ENCODE peak calls at places on chromosomes 7 and 10, in seven cellular contexts. One of them, this sample, is unnamed.

GRCh38 chr10:31296754-31297153 is 22.3 kb upstream of the ZEB1 start:
- DNase-seq in NAMALWA: no peak
- DNase-seq in activated CD8-positive, alpha-beta memory T cell treated with anti-CD3 and anti-CD28 coated beads for 24 hours: no peak
- DNase-seq in GM20000: no peak
- DNase-seq in NT2/D1: no peak
- DNase-seq in RWPE2: no peak
- DNase-seq in GM12865: no peak
- DNase-seq in this sample: no peak

GRCh38 chr7:142583424-142583823 is 165.8 kb upstream of the PRSS1 start:
- DNase-seq in NAMALWA: no peak
- DNase-seq in activated CD8-positive, alpha-beta memory T cell treated with anti-CD3 and anti-CD28 coated beads for 24 hours: no peak
- DNase-seq in GM20000: peak; percentile 68
- DNase-seq in NT2/D1: no peak
- DNase-seq in RWPE2: peak; percentile 76
- DNase-seq in GM12865: peak; percentile 79
- DNase-seq in this sample: no peak

GRCh38 chr7:46853451-46853850 is 728.5 kb downstream of the TNS3 start:
- DNase-seq in NAMALWA: no peak
- DNase-seq in activated CD8-positive, alpha-beta memory T cell treated with anti-CD3 and anti-CD28 coated beads for 24 hours: no peak
- DNase-seq in GM20000: no peak
- DNase-seq in NT2/D1: no peak
- DNase-seq in RWPE2: no peak
- DNase-seq in GM12865: no peak
- DNase-seq in this sample: no peak

GRCh38 chr7:6273380-6273837 is 985 bp upstream of the CYTH3 start:
- DNase-seq in NAMALWA: no peak
- DNase-seq in activated CD8-positive, alpha-beta memory T cell treated with anti-CD3 and anti-CD28 coated beads for 24 hours: no peak
- DNase-seq in GM20000: no peak
- DNase-seq in NT2/D1: no peak
- DNase-seq in RWPE2: no peak
- DNase-seq in GM12865: no peak
- DNase-seq in this sample: peak; percentile 71

GRCh38 chr7:16962986-16963385 is 81.2 kb upstream of the AGR3 start:
- DNase-seq in NAMALWA: no peak
- DNase-seq in activated CD8-positive, alpha-beta memory T cell treated with anti-CD3 and anti-CD28 coated beads for 24 hours: no peak
- DNase-seq in GM20000: no peak
- DNase-seq in NT2/D1: no peak
- DNase-seq in RWPE2: no peak
- DNase-seq in GM12865: no peak
- DNase-seq in this sample: no peak

GRCh38 chr7:134435161-134435920 is 23.6 kb downstream of the AKR1B1 start:
- DNase-seq in NAMALWA: no peak
- DNase-seq in activated CD8-positive, alpha-beta memory T cell treated with anti-CD3 and anti-CD28 coated beads for 24 hours: no peak
- DNase-seq in GM20000: no peak
- DNase-seq in NT2/D1: no peak
- DNase-seq in RWPE2: no peak
- DNase-seq in GM12865: no peak
- DNase-seq in this sample: no peak

GRCh38 chr7:75920431-75921161 is 5.6 kb downstream of the POR start:
- DNase-seq in NAMALWA: no peak
- DNase-seq in activated CD8-positive, alpha-beta memory T cell treated with anti-CD3 and anti-CD28 coated beads for 24 hours: no peak
- DNase-seq in GM20000: no peak
- DNase-seq in NT2/D1: no peak
- DNase-seq in RWPE2: no peak
- DNase-seq in GM12865: no peak
- DNase-seq in this sample: no peak

GRCh38 chr10:33927347-33927746 is 592.9 kb upstream of the NRP1 start:
- DNase-seq in NAMALWA: no peak
- DNase-seq in activated CD8-positive, alpha-beta memory T cell treated with anti-CD3 and anti-CD28 coated beads for 24 hours: no peak
- DNase-seq in GM20000: no peak
- DNase-seq in NT2/D1: no peak
- DNase-seq in RWPE2: peak; percentile 94
- DNase-seq in GM12865: no peak
- DNase-seq in this sample: no peak

GRCh38 chr10:99329238-99329890 is at the start of gene CNNM1:
- DNase-seq in NAMALWA: no peak
- DNase-seq in activated CD8-positive, alpha-beta memory T cell treated with anti-CD3 and anti-CD28 coated beads for 24 hours: peak; percentile 67
- DNase-seq in GM20000: peak; percentile 45
- DNase-seq in NT2/D1: no peak
- DNase-seq in RWPE2: peak; percentile 61
- DNase-seq in GM12865: no peak
- DNase-seq in this sample: peak; percentile 50

This sample was measured in NCI-H510A.